ENCODE peak calls at places on chromosomes 2 and 18, in four cellular contexts. One of them, this sample, is unnamed.
A peak's percentile ranks its signal among the peaks of the same experiment; 100 is the strongest.

GRCh38 chr18:1094408-1094807 is 189.7 kb downstream of the ADCYAP1 start:
- DNase-seq in A549: no peak
- DNase-seq in endothelial cell of umbilical vein: no peak
- DNase-seq in neural progenitor cell: no peak
- DNase-seq in this sample: no peak

GRCh38 chr2:206113148-206113547 is 27.2 kb upstream of the INO80D start:
- DNase-seq in endothelial cell of umbilical vein: no peak
- DNase-seq in A549: no peak
- DNase-seq in neural progenitor cell: no peak
- DNase-seq in this sample: no peak

GRCh38 chr2:74375838-74376237 is 4.3 kb downstream of the DCTN1 start:
- DNase-seq in endothelial cell of umbilical vein: no peak
- DNase-seq in A549: no peak
- DNase-seq in neural progenitor cell: no peak
- DNase-seq in this sample: no peak

GRCh38 chr2:11406492-11407381 is 59.2 kb downstream of the E2F6 start:
- DNase-seq in A549: peak; percentile 66
- DNase-seq in endothelial cell of umbilical vein: no peak
- DNase-seq in neural progenitor cell: no peak
- DNase-seq in this sample: peak; percentile 25

GRCh38 chr2:529425-529824 is 147.8 kb downstream of the TMEM18 start:
- DNase-seq in endothelial cell of umbilical vein: no peak
- DNase-seq in neural progenitor cell: peak; percentile 73
- DNase-seq in A549: peak; percentile 40
- DNase-seq in this sample: peak; percentile 20

GRCh38 chr2:179454443-179455218 is 190.0 kb upstream of the SESTD1 start:
- DNase-seq in endothelial cell of umbilical vein: peak; percentile 72
- DNase-seq in A549: peak; percentile 13
- DNase-seq in neural progenitor cell: no peak
- DNase-seq in this sample: no peak

GRCh38 chr18:44654555-44654954 is 26.1 kb upstream of the SETBP1 start:
- DNase-seq in neural progenitor cell: no peak
- DNase-seq in endothelial cell of umbilical vein: peak; percentile 83
- DNase-seq in A549: peak; percentile 36
- DNase-seq in this sample: no peak

GRCh38 chr2:64667535-64667934 is 13.8 kb upstream of the SERTAD2 start:
- DNase-seq in endothelial cell of umbilical vein: peak; percentile 10
- DNase-seq in A549: no peak
- DNase-seq in neural progenitor cell: no peak
- DNase-seq in this sample: no peak

GRCh38 chr2:152354069-152354755 is 19.2 kb downstream of the FMNL2 start:
- DNase-seq in neural progenitor cell: no peak
- DNase-seq in A549: no peak
- DNase-seq in endothelial cell of umbilical vein: no peak
- DNase-seq in this sample: no peak

GRCh38 chr2:147623328-147623727 is 221.5 kb upstream of the ACVR2A start:
- DNase-seq in neural progenitor cell: no peak
- DNase-seq in A549: no peak
- DNase-seq in endothelial cell of umbilical vein: no peak
- DNase-seq in this sample: no peak

GRCh38 chr2:169799555-169799954 is 884 bp downstream of the SSB start:
- DNase-seq in endothelial cell of umbilical vein: peak; percentile 51
- DNase-seq in neural progenitor cell: peak; percentile 3
- DNase-seq in A549: no peak
- DNase-seq in this sample: no peak

GRCh38 chr2:132652501-132652900 is 17.5 kb downstream of the LYPD1 start:
- DNase-seq in endothelial cell of umbilical vein: no peak
- DNase-seq in A549: no peak
- DNase-seq in neural progenitor cell: peak; percentile 27
- DNase-seq in this sample: no peak

GRCh38 chr18:31977270-31977872 is 34.4 kb upstream of the TRAPPC8 start:
- DNase-seq in endothelial cell of umbilical vein: peak; percentile 48
- DNase-seq in A549: peak; percentile 53
- DNase-seq in neural progenitor cell: peak; percentile 85
- DNase-seq in this sample: peak; percentile 78

GRCh38 chr2:25570161-25570840 is 103.1 kb downstream of the DTNB start:
- DNase-seq in neural progenitor cell: no peak
- DNase-seq in endothelial cell of umbilical vein: peak; percentile 79
- DNase-seq in A549: no peak
- DNase-seq in this sample: no peak

GRCh38 chr2:86336350-86337234 is 834 bp downstream of the REEP1 start:
- DNase-seq in neural progenitor cell: peak; percentile 55
- DNase-seq in A549: no peak
- DNase-seq in endothelial cell of umbilical vein: no peak
- DNase-seq in this sample: peak; percentile 46

GRCh38 chr18:45521151-45521550 is 94.1 kb upstream of the SLC14A2 start:
- DNase-seq in A549: no peak
- DNase-seq in endothelial cell of umbilical vein: no peak
- DNase-seq in neural progenitor cell: no peak
- DNase-seq in this sample: no peak

DNA sequence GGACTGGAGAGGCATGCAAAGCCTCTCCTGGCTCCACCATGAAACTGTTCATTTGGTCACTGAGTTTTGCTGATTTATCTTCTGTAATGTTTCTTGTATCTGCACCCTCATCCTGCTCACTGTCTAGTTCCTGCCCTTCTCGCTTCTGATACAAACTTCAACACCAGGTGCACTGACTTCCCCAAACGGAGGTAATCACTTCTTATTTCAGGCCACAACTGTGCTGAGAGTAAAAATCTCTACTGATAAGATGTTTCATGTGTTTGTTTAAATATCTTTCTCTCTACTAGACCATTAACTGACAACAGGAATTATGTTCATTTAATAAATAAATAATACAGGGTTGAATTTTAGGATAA is 10.9 kb upstream of the NT5C1B start:
- DNase-seq in endothelial cell of umbilical vein: no peak
- DNase-seq in neural progenitor cell: no peak
- DNase-seq in A549: no peak
- DNase-seq in this sample: no peak
- H3K4me2 ChIP-seq in endothelial cell of umbilical vein: no peak overlapping the region
- H3K4me2 ChIP-seq in neural progenitor cell: no peak overlapping the region
- H3K4me2 ChIP-seq in A549: no peak overlapping the region
- H3K4me2 ChIP-seq in this sample: no peak overlapping the region

DNA sequence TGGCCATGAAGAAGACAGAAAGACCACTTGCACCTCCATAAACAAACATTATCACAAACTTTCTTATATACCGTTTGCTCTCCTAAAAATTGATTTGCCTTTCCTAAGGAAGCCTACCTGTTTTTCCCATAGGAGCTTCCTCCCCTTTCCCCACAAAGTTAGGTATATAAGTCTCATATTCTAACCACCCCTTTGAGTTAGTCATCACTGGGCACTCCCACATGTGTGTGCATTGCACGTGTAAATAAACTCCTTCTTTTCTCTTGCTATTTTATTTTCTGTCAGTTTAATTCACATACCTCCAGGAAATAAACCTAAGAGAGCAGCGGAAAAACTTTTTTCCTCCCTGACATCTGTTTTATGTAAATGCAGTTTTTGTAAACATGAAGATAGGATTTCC is 46.5 kb downstream of the PLCL1 start:
- DNase-seq in endothelial cell of umbilical vein: no peak
- DNase-seq in A549: no peak
- DNase-seq in neural progenitor cell: no peak
- DNase-seq in this sample: peak; percentile 13
- H3K27ac ChIP-seq in endothelial cell of umbilical vein: no peak overlapping the region
- H3K27ac ChIP-seq in A549: no peak overlapping the region
- H3K27ac ChIP-seq in neural progenitor cell: no peak overlapping the region
- H3K27ac ChIP-seq in this sample: no peak overlapping the region

GRCh38 chr2:160224507-160224906 is 24.4 kb upstream of the ITGB6 start:
- DNase-seq in A549: no peak
- DNase-seq in neural progenitor cell: no peak
- DNase-seq in endothelial cell of umbilical vein: no peak
- DNase-seq in this sample: no peak

GRCh38 chr2:160222546-160223281 is 22.6 kb upstream of the ITGB6 start:
- DNase-seq in A549: no peak
- DNase-seq in endothelial cell of umbilical vein: no peak
- DNase-seq in neural progenitor cell: no peak
- DNase-seq in this sample: peak; percentile 74

GRCh38 chr2:160223560-160223959 is 23.5 kb upstream of the ITGB6 start:
- DNase-seq in neural progenitor cell: no peak
- DNase-seq in A549: no peak
- DNase-seq in endothelial cell of umbilical vein: no peak
- DNase-seq in this sample: no peak

GRCh38 chr2:160225722-160226121 is 25.6 kb upstream of the ITGB6 start:
- DNase-seq in neural progenitor cell: no peak
- DNase-seq in A549: no peak
- DNase-seq in endothelial cell of umbilical vein: no peak
- DNase-seq in this sample: no peak

GRCh38 chr2:160224060-160224459 is 24.0 kb upstream of the ITGB6 start:
- DNase-seq in neural progenitor cell: no peak
- DNase-seq in endothelial cell of umbilical vein: peak; percentile 87
- DNase-seq in A549: peak; percentile 92
- DNase-seq in this sample: peak; percentile 86
- H3K4me1 ChIP-seq in neural progenitor cell: peaks cover 11% of the 10 kb centered on the region
- H3K4me1 ChIP-seq in endothelial cell of umbilical vein: peaks cover 80% of the 10 kb centered on the region
- H3K4me1 ChIP-seq in A549: peaks cover 95% of the 10 kb centered on the region
- H3K4me1 ChIP-seq in this sample: peaks cover 78% of the 10 kb centered on the region

DNA sequence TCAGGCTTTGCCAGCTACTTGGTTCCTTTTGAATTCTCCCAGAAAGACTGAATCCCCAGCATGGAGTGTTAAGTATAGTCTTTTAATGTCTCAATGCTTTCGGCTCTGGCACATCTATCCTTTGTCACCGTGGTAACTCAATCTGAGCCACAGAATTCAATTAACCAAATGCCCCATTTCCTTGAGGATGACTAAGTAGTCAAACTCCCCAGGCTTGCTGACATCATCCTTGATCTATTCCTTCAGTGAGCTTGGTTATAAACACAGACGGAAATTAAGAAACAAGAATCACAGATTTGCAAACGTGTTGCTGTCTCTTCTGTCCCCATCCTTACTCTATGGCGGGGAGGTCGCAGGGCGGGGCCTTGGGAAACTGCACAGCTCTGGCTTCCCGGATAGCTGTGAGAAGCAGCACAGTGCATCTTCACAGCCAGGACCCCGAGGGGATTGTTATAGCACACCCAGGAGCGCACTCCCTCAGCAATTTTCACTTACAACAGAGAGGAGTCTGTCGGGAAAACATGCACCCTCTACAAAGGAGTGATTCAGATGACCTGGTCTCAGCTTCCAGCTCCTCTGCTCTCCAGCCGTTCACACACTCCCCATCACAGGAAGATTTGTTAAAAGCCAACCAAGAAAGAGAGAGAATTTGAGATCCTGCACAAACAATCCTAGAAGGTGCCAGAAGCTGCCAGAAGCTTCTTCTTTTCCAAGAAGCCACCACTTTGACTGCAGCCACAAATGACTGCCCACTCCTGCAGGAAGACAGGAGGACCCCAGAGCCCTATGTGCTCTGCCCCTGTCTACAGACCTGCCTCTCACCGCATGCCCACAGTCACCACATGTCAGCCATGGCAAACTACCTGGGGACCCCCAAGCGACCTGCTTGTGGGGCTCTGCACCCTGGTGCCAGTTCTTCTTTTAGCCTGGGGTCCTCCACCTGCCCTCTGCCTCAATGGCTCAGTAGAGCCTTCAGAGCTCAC is 44.9 kb upstream of the YWHAQ start:
- DNase-seq in neural progenitor cell: peak; percentile 55
- DNase-seq in endothelial cell of umbilical vein: peak; percentile 62
- DNase-seq in A549: peak; percentile 83
- DNase-seq in this sample: no peak
- H3K4me2 ChIP-seq in neural progenitor cell: peak overlapping the region; percentile 48
- H3K4me2 ChIP-seq in endothelial cell of umbilical vein: peak overlapping the region; percentile 32
- H3K4me2 ChIP-seq in A549: peak overlapping the region; percentile 91
- H3K4me2 ChIP-seq in this sample: peak overlapping the region; percentile 46

DNA sequence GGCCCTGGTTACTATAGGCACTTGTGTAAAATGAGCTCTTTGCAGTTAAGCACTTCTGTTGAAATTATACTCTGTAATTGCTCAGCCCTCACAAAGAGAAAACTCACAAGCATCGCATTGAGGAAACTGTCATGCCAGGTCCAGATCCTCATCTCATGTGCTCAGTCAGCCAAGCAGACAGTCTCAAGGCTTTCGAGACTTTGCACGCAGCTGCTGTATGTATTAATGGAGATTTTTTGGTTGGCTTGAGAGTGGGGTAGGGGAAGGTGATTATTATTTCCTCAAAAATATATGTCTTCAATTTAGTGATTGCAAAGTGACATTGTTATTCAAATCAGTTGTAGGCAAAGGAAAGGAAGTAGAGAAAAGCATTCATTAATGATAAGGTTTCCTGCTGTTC is 32.9 kb upstream of the PHLPP1 start:
- DNase-seq in neural progenitor cell: peak; percentile 10
- DNase-seq in endothelial cell of umbilical vein: no peak
- DNase-seq in A549: no peak
- DNase-seq in this sample: no peak
- H3K27ac ChIP-seq in neural progenitor cell: no peak overlapping the region
- H3K27ac ChIP-seq in endothelial cell of umbilical vein: no peak overlapping the region
- H3K27ac ChIP-seq in A549: no peak overlapping the region
- H3K27ac ChIP-seq in this sample: no peak overlapping the region

DNA sequence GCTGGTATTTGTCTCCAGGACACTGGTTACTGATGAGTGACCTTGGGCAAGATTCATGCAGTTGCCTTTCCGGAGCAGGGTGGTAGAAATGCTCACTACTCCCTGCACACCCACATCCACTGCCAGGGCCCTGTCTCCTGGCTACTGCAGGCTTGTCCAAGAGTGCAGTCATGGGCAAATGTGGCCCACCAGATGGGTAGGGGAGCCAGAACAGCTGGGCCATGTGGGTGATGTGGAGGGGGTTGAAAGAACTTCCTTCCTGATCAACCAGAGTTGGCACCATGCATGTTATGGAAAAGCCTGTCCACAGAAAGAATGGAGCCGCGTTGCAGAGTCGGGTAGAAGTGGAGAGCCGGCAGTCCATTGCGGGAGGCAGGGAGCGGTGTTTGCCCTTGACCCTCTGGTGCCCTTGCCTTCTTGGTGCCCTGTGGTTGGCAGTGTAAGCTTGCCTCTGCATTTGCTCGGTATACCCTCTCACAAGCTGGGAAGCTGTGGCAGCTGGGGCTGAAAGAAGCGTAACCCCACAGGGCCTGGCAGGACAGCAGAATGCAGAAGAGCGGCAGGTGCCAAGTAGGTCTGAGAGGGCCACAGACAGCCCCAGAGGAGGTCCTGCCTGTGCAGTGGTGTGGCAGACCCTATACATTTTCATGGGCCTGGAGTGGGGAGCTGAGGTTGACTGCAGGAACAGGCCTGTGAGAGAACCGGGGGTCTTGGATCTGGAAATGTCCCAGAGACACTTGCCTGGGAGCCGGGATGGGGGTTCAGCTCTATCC is 253.2 kb downstream of the TFCP2L1 start:
- DNase-seq in endothelial cell of umbilical vein: no peak
- DNase-seq in A549: no peak
- DNase-seq in neural progenitor cell: no peak
- DNase-seq in this sample: no peak
- H3K4me1 ChIP-seq in endothelial cell of umbilical vein: no peaks in the 10 kb centered on the region
- H3K4me1 ChIP-seq in A549: peaks cover 8% of the 10 kb centered on the region
- H3K4me1 ChIP-seq in neural progenitor cell: peaks cover 7% of the 10 kb centered on the region
- H3K4me1 ChIP-seq in this sample: peaks cover 6% of the 10 kb centered on the region

GRCh38 chr2:176078440-176079284 is 5.1 kb downstream of the EVX2 start:
- DNase-seq in neural progenitor cell: no peak
- DNase-seq in endothelial cell of umbilical vein: no peak
- DNase-seq in A549: no peak
- DNase-seq in this sample: no peak
- H3K4me2 ChIP-seq in neural progenitor cell: peak overlapping the region; percentile 61
- H3K4me2 ChIP-seq in endothelial cell of umbilical vein: no peak overlapping the region
- H3K4me2 ChIP-seq in A549: peak overlapping the region; percentile 97
- H3K4me2 ChIP-seq in this sample: peak overlapping the region; percentile 84

GRCh38 chr2:217948341-217948791 is 54.4 kb downstream of the TNS1 start:
- DNase-seq in endothelial cell of umbilical vein: no peak
- DNase-seq in A549: no peak
- DNase-seq in neural progenitor cell: no peak
- DNase-seq in this sample: no peak
- H3K27ac ChIP-seq in endothelial cell of umbilical vein: no peak overlapping the region
- H3K27ac ChIP-seq in A549: no peak overlapping the region
- H3K27ac ChIP-seq in neural progenitor cell: no peak overlapping the region
- H3K27ac ChIP-seq in this sample: peak overlapping the region; percentile 57

This sample was measured in hepatocyte.